ENCODE peak calls at places on chromosomes 7 and 10, in eight cellular contexts. One of them, this sample, is unnamed. For H3K27me3, the result is how much of the 10 kb centered on the place peaks cover.

GRCh38 chr10:137606-138005 is 2.4 kb downstream of the ZMYND11 start:
- DNase-seq in colonic mucosa: no peak
- DNase-seq in H9: no peak
- DNase-seq in HepG2: no peak
- DNase-seq in GM23248: peak
- DNase-seq in neural progenitor cell: no peak
- DNase-seq in mesendoderm: no peak
- DNase-seq in HCT116: no peak
- DNase-seq in this sample: peak

GRCh38 chr7:107118109-107118900 is 50.5 kb upstream of the HBP1 start:
- DNase-seq in GM23248: peak
- DNase-seq in H9: no peak
- DNase-seq in colonic mucosa: no peak
- DNase-seq in HCT116: no peak
- DNase-seq in neural progenitor cell: no peak
- DNase-seq in HepG2: no peak
- DNase-seq in mesendoderm: no peak
- DNase-seq in this sample: no peak

GRCh38 chr10:119217937-119218579 is 10.7 kb downstream of the GRK5 start:
- DNase-seq in colonic mucosa: no peak
- DNase-seq in GM23248: no peak
- DNase-seq in H9: no peak
- DNase-seq in HepG2: no peak
- DNase-seq in mesendoderm: no peak
- DNase-seq in neural progenitor cell: no peak
- DNase-seq in HCT116: no peak
- DNase-seq in this sample: no peak

GRCh38 chr7:54541941-54542618 is at the start of gene VSTM2A:
- DNase-seq in colonic mucosa: no peak
- DNase-seq in HCT116: no peak
- DNase-seq in H9: peak
- DNase-seq in HepG2: no peak
- DNase-seq in mesendoderm: peak
- DNase-seq in GM23248: peak
- DNase-seq in neural progenitor cell: peak
- DNase-seq in this sample: no peak

GRCh38 chr7:26668821-26669220 is 195.6 kb downstream of the SKAP2 start:
- DNase-seq in HepG2: no peak
- DNase-seq in GM23248: no peak
- DNase-seq in neural progenitor cell: no peak
- DNase-seq in H9: no peak
- DNase-seq in colonic mucosa: no peak
- DNase-seq in mesendoderm: no peak
- DNase-seq in HCT116: no peak
- DNase-seq in this sample: no peak

GRCh38 chr7:27134392-27134791 is 3.8 kb upstream of the HOXA4 start:
- DNase-seq in HepG2: peak
- DNase-seq in neural progenitor cell: no peak
- DNase-seq in GM23248: peak
- DNase-seq in colonic mucosa: peak
- DNase-seq in H9: no peak
- DNase-seq in mesendoderm: no peak
- DNase-seq in HCT116: no peak
- DNase-seq in this sample: no peak

GRCh38 chr7:44196450-44196872 is 4.3 kb upstream of the YKT6 start:
- DNase-seq in HepG2: peak
- DNase-seq in mesendoderm: peak
- DNase-seq in neural progenitor cell: peak
- DNase-seq in HCT116: peak
- DNase-seq in GM23248: peak
- DNase-seq in H9: peak
- DNase-seq in colonic mucosa: peak
- DNase-seq in this sample: peak

GRCh38 chr10:36801660-36802059 is 323.7 kb upstream of the ANKRD30A start:
- DNase-seq in HCT116: no peak
- DNase-seq in HepG2: no peak
- DNase-seq in neural progenitor cell: no peak
- DNase-seq in H9: no peak
- DNase-seq in mesendoderm: no peak
- DNase-seq in colonic mucosa: no peak
- DNase-seq in GM23248: no peak
- DNase-seq in this sample: no peak

GRCh38 chr7:152144557-152145245 is 119.2 kb downstream of the GALNT11 start:
- DNase-seq in mesendoderm: no peak
- DNase-seq in HCT116: no peak
- DNase-seq in HepG2: no peak
- DNase-seq in neural progenitor cell: no peak
- DNase-seq in H9: no peak
- DNase-seq in GM23248: no peak
- DNase-seq in colonic mucosa: no peak
- DNase-seq in this sample: no peak

GRCh38 chr10:49518982-49519578 is 19.8 kb downstream of the ERCC6 start:
- DNase-seq in colonic mucosa: no peak
- DNase-seq in neural progenitor cell: peak
- DNase-seq in H9: peak
- DNase-seq in HepG2: peak
- DNase-seq in mesendoderm: peak
- DNase-seq in HCT116: peak
- DNase-seq in GM23248: peak
- DNase-seq in this sample: peak

GRCh38 chr7:41861642-41862041 is 158.8 kb upstream of the INHBA start:
- DNase-seq in mesendoderm: no peak
- DNase-seq in colonic mucosa: no peak
- DNase-seq in HCT116: no peak
- DNase-seq in neural progenitor cell: no peak
- DNase-seq in HepG2: no peak
- DNase-seq in GM23248: no peak
- DNase-seq in H9: no peak
- DNase-seq in this sample: no peak

GRCh38 chr10:71371750-71372166 is 25.0 kb upstream of the CDH23 start:
- DNase-seq in HepG2: no peak
- DNase-seq in mesendoderm: no peak
- DNase-seq in colonic mucosa: no peak
- DNase-seq in neural progenitor cell: no peak
- DNase-seq in GM23248: no peak
- DNase-seq in HCT116: no peak
- DNase-seq in H9: no peak
- DNase-seq in this sample: no peak

GRCh38 chr10:89926736-89927135 is 225.3 kb downstream of the KIF20B start:
- DNase-seq in mesendoderm: no peak
- DNase-seq in colonic mucosa: no peak
- DNase-seq in HCT116: no peak
- DNase-seq in H9: no peak
- DNase-seq in GM23248: no peak
- DNase-seq in HepG2: no peak
- DNase-seq in neural progenitor cell: no peak
- DNase-seq in this sample: no peak

GRCh38 chr7:30032310-30033125 is 4.3 kb downstream of the PLEKHA8 start:
- DNase-seq in neural progenitor cell: no peak
- DNase-seq in GM23248: peak
- DNase-seq in H9: no peak
- DNase-seq in HCT116: no peak
- DNase-seq in HepG2: no peak
- DNase-seq in colonic mucosa: no peak
- DNase-seq in mesendoderm: no peak
- DNase-seq in this sample: peak

GRCh38 chr7:95105627-95106026 is 198.2 kb downstream of the PPP1R9A start:
- DNase-seq in HepG2: no peak
- DNase-seq in colonic mucosa: no peak
- DNase-seq in GM23248: no peak
- DNase-seq in neural progenitor cell: no peak
- DNase-seq in HCT116: no peak
- DNase-seq in H9: no peak
- DNase-seq in mesendoderm: no peak
- DNase-seq in this sample: no peak

GRCh38 chr7:4951903-4952636 is 6.9 kb downstream of the MMD2 start:
- DNase-seq in GM23248: peak
- DNase-seq in mesendoderm: peak
- DNase-seq in HCT116: no peak
- DNase-seq in neural progenitor cell: peak
- DNase-seq in HepG2: no peak
- DNase-seq in colonic mucosa: no peak
- DNase-seq in H9: peak
- DNase-seq in this sample: peak

GRCh38 chr10:12981570-12981969 is 19.9 kb downstream of the CCDC3 start:
- DNase-seq in colonic mucosa: no peak
- DNase-seq in mesendoderm: no peak
- DNase-seq in neural progenitor cell: no peak
- DNase-seq in HCT116: peak
- DNase-seq in H9: no peak
- DNase-seq in HepG2: no peak
- DNase-seq in GM23248: peak
- DNase-seq in this sample: peak

GRCh38 chr10:52631648-52632047 is 140.9 kb downstream of the MBL2 start:
- DNase-seq in HCT116: no peak
- DNase-seq in GM23248: no peak
- DNase-seq in HepG2: no peak
- DNase-seq in neural progenitor cell: no peak
- DNase-seq in colonic mucosa: no peak
- DNase-seq in mesendoderm: no peak
- DNase-seq in H9: no peak
- DNase-seq in this sample: no peak

DNA sequence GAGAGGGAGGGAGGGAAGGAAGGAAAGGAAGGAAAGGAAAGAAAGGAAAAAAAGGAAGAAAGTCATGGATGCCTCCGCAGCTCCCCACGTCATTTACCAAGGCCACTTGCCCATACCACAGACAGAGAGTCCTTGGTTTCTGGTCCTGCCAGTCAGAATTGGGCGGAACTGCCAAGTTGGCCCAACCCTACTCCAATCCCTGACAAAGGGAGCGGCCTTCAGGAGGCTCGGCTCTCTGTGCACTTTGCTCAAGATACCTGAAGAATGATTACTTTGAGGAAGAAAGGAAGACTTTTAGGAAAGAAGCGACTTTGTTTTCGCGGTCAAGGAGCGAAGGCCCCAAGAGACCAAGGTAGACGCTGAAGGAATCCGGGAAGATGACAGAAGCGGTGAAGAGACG is 49.1 kb upstream of the FXYD4 start:
- DNase-seq in colonic mucosa: peak
- DNase-seq in GM23248: no peak
- DNase-seq in H9: no peak
- DNase-seq in HCT116: no peak
- DNase-seq in HepG2: no peak
- DNase-seq in mesendoderm: no peak
- DNase-seq in neural progenitor cell: no peak
- DNase-seq in this sample: no peak
- H3K27me3 ChIP-seq in colonic mucosa: under half
- H3K27me3 ChIP-seq in GM23248: under half
- H3K27me3 ChIP-seq in H9: under half
- H3K27me3 ChIP-seq in HCT116: under half
- H3K27me3 ChIP-seq in HepG2: under half
- H3K27me3 ChIP-seq in mesendoderm: under half
- H3K27me3 ChIP-seq in neural progenitor cell: under half
- H3K27me3 ChIP-seq in this sample: under half

DNA sequence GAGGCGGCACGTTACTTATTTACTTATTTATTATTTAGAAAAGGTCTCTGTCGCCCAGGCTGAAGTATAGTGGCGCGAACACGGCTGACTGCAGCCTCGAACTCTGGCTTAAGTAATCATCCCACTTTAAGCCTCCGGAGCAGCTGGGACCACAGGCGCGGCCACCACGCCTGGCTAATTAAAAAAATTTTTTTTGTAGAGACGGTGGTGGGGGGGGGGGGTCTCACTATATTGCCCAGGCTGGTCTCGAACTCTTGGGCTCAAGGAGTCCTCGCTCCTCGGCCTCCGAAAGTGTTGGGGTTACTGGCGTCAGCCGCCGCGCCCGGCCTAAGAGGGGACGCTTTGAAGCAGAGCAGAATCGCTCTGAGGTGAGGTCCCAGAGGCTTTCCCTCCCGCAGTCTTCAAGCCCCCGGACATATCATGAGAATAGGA is 675 bp upstream of the FRAT2 start:
- DNase-seq in HepG2: no peak
- DNase-seq in HCT116: no peak
- DNase-seq in neural progenitor cell: peak
- DNase-seq in colonic mucosa: peak
- DNase-seq in GM23248: no peak
- DNase-seq in H9: peak
- DNase-seq in mesendoderm: no peak
- DNase-seq in this sample: no peak
- H3K9ac ChIP-seq in HepG2: peak
- H3K9ac ChIP-seq in HCT116: peak
- H3K9ac ChIP-seq in neural progenitor cell: no peak
- H3K9ac ChIP-seq in colonic mucosa: peak
- H3K9ac ChIP-seq in GM23248: peak
- H3K9ac ChIP-seq in H9: peak
- H3K9ac ChIP-seq in mesendoderm: peak
- H3K9ac ChIP-seq in this sample: peak

GRCh38 chr10:8048281-8049008 is 6.0 kb upstream of the GATA3 start:
- DNase-seq in colonic mucosa: no peak
- DNase-seq in mesendoderm: no peak
- DNase-seq in HepG2: no peak
- DNase-seq in H9: no peak
- DNase-seq in neural progenitor cell: peak
- DNase-seq in HCT116: no peak
- DNase-seq in GM23248: no peak
- DNase-seq in this sample: no peak
- H3K27me3 ChIP-seq in colonic mucosa: half or more
- H3K27me3 ChIP-seq in mesendoderm: under half
- H3K27me3 ChIP-seq in HepG2: half or more
- H3K27me3 ChIP-seq in H9: half or more
- H3K27me3 ChIP-seq in neural progenitor cell: half or more
- H3K27me3 ChIP-seq in HCT116: under half
- H3K27me3 ChIP-seq in GM23248: half or more
- H3K27me3 ChIP-seq in this sample: under half

DNA sequence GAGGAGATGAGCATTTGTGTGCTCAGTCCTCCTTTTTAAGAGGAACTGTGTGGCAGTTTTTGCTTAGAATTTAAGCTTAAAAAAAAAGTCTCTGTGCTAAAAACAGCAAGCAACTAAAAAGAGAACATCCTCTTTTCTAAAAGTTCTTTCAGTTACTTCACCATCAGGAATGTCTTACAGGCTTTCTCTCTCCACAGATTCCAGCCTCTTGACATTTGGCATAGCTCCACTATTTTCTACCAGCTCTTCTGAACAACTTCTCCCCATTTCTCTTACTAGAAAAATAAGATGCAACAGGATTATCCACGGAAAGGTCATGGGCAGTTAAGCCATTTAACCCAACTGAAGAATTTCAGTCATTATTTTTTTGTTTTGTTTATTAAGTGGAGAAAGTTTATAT is 13.2 kb downstream of the PCLO start:
- DNase-seq in H9: no peak
- DNase-seq in HepG2: no peak
- DNase-seq in neural progenitor cell: no peak
- DNase-seq in mesendoderm: no peak
- DNase-seq in GM23248: no peak
- DNase-seq in HCT116: no peak
- DNase-seq in colonic mucosa: no peak
- DNase-seq in this sample: no peak
- H3K9ac ChIP-seq in H9: no peak
- H3K9ac ChIP-seq in HepG2: no peak
- H3K9ac ChIP-seq in neural progenitor cell: no peak
- H3K9ac ChIP-seq in mesendoderm: no peak
- H3K9ac ChIP-seq in GM23248: no peak
- H3K9ac ChIP-seq in HCT116: no peak
- H3K9ac ChIP-seq in colonic mucosa: no peak
- H3K9ac ChIP-seq in this sample: no peak